ENCODE peak calls at places on chromosome 18, in eight cellular contexts. One of them, this sample, is unnamed.

GRCh38 chr18:49778826-49779465 is 34.4 kb downstream of the ACAA2 start:
- DNase-seq in Caki2: no peak
- DNase-seq in RKO: no peak
- DNase-seq in right cardiac atrium: no peak
- DNase-seq in GDM1: no peak
- DNase-seq in stimulated activated CD8-positive, alpha-beta memory T cell treated with anti-CD3 and anti-CD28 coated beads, Interleukin-15, amount 100 ng/mL, for 24 hours: no peak
- DNase-seq in T-helper 2 cell: no peak
- DNase-seq in H4: peak
- DNase-seq in this sample: no peak

GRCh38 chr18:58525517-58525916 is 103.4 kb downstream of the ALPK2 start:
- DNase-seq in Caki2: peak
- DNase-seq in RKO: peak
- DNase-seq in right cardiac atrium: no peak
- DNase-seq in GDM1: no peak
- DNase-seq in stimulated activated CD8-positive, alpha-beta memory T cell treated with anti-CD3 and anti-CD28 coated beads, Interleukin-15, amount 100 ng/mL, for 24 hours: no peak
- DNase-seq in T-helper 2 cell: peak
- DNase-seq in H4: peak
- DNase-seq in this sample: no peak

GRCh38 chr18:38980420-38980819 is 1414.8 kb upstream of the CELF4 start:
- DNase-seq in Caki2: no peak
- DNase-seq in RKO: no peak
- DNase-seq in right cardiac atrium: no peak
- DNase-seq in GDM1: no peak
- DNase-seq in stimulated activated CD8-positive, alpha-beta memory T cell treated with anti-CD3 and anti-CD28 coated beads, Interleukin-15, amount 100 ng/mL, for 24 hours: no peak
- DNase-seq in T-helper 2 cell: no peak
- DNase-seq in H4: no peak
- DNase-seq in this sample: no peak

GRCh38 chr18:76391746-76392145 is 103.3 kb downstream of the ZNF516 start:
- DNase-seq in Caki2: no peak
- DNase-seq in RKO: no peak
- DNase-seq in right cardiac atrium: no peak
- DNase-seq in GDM1: no peak
- DNase-seq in stimulated activated CD8-positive, alpha-beta memory T cell treated with anti-CD3 and anti-CD28 coated beads, Interleukin-15, amount 100 ng/mL, for 24 hours: no peak
- DNase-seq in T-helper 2 cell: no peak
- DNase-seq in H4: no peak
- DNase-seq in this sample: no peak

GRCh38 chr18:35337256-35337655 is 7.0 kb downstream of the ZNF24 start:
- DNase-seq in Caki2: no peak
- DNase-seq in RKO: no peak
- DNase-seq in right cardiac atrium: no peak
- DNase-seq in GDM1: no peak
- DNase-seq in stimulated activated CD8-positive, alpha-beta memory T cell treated with anti-CD3 and anti-CD28 coated beads, Interleukin-15, amount 100 ng/mL, for 24 hours: no peak
- DNase-seq in T-helper 2 cell: no peak
- DNase-seq in H4: no peak
- DNase-seq in this sample: no peak

GRCh38 chr18:23671564-23671963 is 8.9 kb upstream of the ANKRD29 start:
- DNase-seq in Caki2: no peak
- DNase-seq in RKO: no peak
- DNase-seq in right cardiac atrium: no peak
- DNase-seq in GDM1: no peak
- DNase-seq in stimulated activated CD8-positive, alpha-beta memory T cell treated with anti-CD3 and anti-CD28 coated beads, Interleukin-15, amount 100 ng/mL, for 24 hours: no peak
- DNase-seq in T-helper 2 cell: no peak
- DNase-seq in H4: no peak
- DNase-seq in this sample: no peak

GRCh38 chr18:35041752-35042379 is 653 bp downstream of the MAPRE2 start:
- DNase-seq in Caki2: peak
- DNase-seq in RKO: peak
- DNase-seq in right cardiac atrium: no peak
- DNase-seq in GDM1: no peak
- DNase-seq in stimulated activated CD8-positive, alpha-beta memory T cell treated with anti-CD3 and anti-CD28 coated beads, Interleukin-15, amount 100 ng/mL, for 24 hours: no peak
- DNase-seq in T-helper 2 cell: peak
- DNase-seq in H4: no peak
- DNase-seq in this sample: no peak

GRCh38 chr18:79367989-79368388 is 27.7 kb upstream of the NFATC1 start:
- DNase-seq in Caki2: no peak
- DNase-seq in RKO: no peak
- DNase-seq in right cardiac atrium: no peak
- DNase-seq in GDM1: no peak
- DNase-seq in stimulated activated CD8-positive, alpha-beta memory T cell treated with anti-CD3 and anti-CD28 coated beads, Interleukin-15, amount 100 ng/mL, for 24 hours: no peak
- DNase-seq in T-helper 2 cell: no peak
- DNase-seq in H4: no peak
- DNase-seq in this sample: no peak

GRCh38 chr18:38422216-38422615 is 856.6 kb upstream of the CELF4 start:
- DNase-seq in Caki2: no peak
- DNase-seq in RKO: no peak
- DNase-seq in right cardiac atrium: no peak
- DNase-seq in GDM1: no peak
- DNase-seq in stimulated activated CD8-positive, alpha-beta memory T cell treated with anti-CD3 and anti-CD28 coated beads, Interleukin-15, amount 100 ng/mL, for 24 hours: no peak
- DNase-seq in T-helper 2 cell: no peak
- DNase-seq in H4: no peak
- DNase-seq in this sample: no peak

GRCh38 chr18:48375150-48375790 is 33.9 kb downstream of the ZBTB7C start:
- DNase-seq in Caki2: no peak
- DNase-seq in RKO: no peak
- DNase-seq in right cardiac atrium: no peak
- DNase-seq in GDM1: peak
- DNase-seq in stimulated activated CD8-positive, alpha-beta memory T cell treated with anti-CD3 and anti-CD28 coated beads, Interleukin-15, amount 100 ng/mL, for 24 hours: no peak
- DNase-seq in T-helper 2 cell: no peak
- DNase-seq in H4: no peak
- DNase-seq in this sample: no peak

GRCh38 chr18:21398121-21398520 is 156.1 kb downstream of the GREB1L start:
- DNase-seq in Caki2: no peak
- DNase-seq in RKO: no peak
- DNase-seq in right cardiac atrium: no peak
- DNase-seq in GDM1: no peak
- DNase-seq in stimulated activated CD8-positive, alpha-beta memory T cell treated with anti-CD3 and anti-CD28 coated beads, Interleukin-15, amount 100 ng/mL, for 24 hours: no peak
- DNase-seq in T-helper 2 cell: no peak
- DNase-seq in H4: no peak
- DNase-seq in this sample: no peak

GRCh38 chr18:58862851-58863538 is 1.7 kb upstream of the ZNF532 start:
- DNase-seq in Caki2: peak
- DNase-seq in RKO: no peak
- DNase-seq in right cardiac atrium: peak
- DNase-seq in GDM1: no peak
- DNase-seq in stimulated activated CD8-positive, alpha-beta memory T cell treated with anti-CD3 and anti-CD28 coated beads, Interleukin-15, amount 100 ng/mL, for 24 hours: no peak
- DNase-seq in T-helper 2 cell: peak
- DNase-seq in H4: no peak
- DNase-seq in this sample: peak

GRCh38 chr18:13276530-13277520 is 58.3 kb downstream of the LDLRAD4 start:
- DNase-seq in Caki2: no peak
- DNase-seq in RKO: no peak
- DNase-seq in right cardiac atrium: no peak
- DNase-seq in GDM1: no peak
- DNase-seq in stimulated activated CD8-positive, alpha-beta memory T cell treated with anti-CD3 and anti-CD28 coated beads, Interleukin-15, amount 100 ng/mL, for 24 hours: no peak
- DNase-seq in T-helper 2 cell: peak
- DNase-seq in H4: no peak
- DNase-seq in this sample: no peak

GRCh38 chr18:48328473-48329205 is 80.5 kb downstream of the ZBTB7C start:
- DNase-seq in Caki2: peak
- DNase-seq in RKO: peak
- DNase-seq in right cardiac atrium: no peak
- DNase-seq in GDM1: no peak
- DNase-seq in stimulated activated CD8-positive, alpha-beta memory T cell treated with anti-CD3 and anti-CD28 coated beads, Interleukin-15, amount 100 ng/mL, for 24 hours: no peak
- DNase-seq in T-helper 2 cell: no peak
- DNase-seq in H4: peak
- DNase-seq in this sample: no peak

GRCh38 chr18:32610116-32610630 is 139.5 kb upstream of the GAREM1 start:
- DNase-seq in Caki2: peak
- DNase-seq in RKO: no peak
- DNase-seq in right cardiac atrium: no peak
- DNase-seq in GDM1: no peak
- DNase-seq in stimulated activated CD8-positive, alpha-beta memory T cell treated with anti-CD3 and anti-CD28 coated beads, Interleukin-15, amount 100 ng/mL, for 24 hours: no peak
- DNase-seq in T-helper 2 cell: no peak
- DNase-seq in H4: no peak
- DNase-seq in this sample: no peak

GRCh38 chr18:48151421-48152095 is 221.1 kb upstream of the SMAD2 start:
- DNase-seq in Caki2: peak
- DNase-seq in RKO: no peak
- DNase-seq in right cardiac atrium: no peak
- DNase-seq in GDM1: no peak
- DNase-seq in stimulated activated CD8-positive, alpha-beta memory T cell treated with anti-CD3 and anti-CD28 coated beads, Interleukin-15, amount 100 ng/mL, for 24 hours: no peak
- DNase-seq in T-helper 2 cell: no peak
- DNase-seq in H4: no peak
- DNase-seq in this sample: peak

GRCh38 chr18:56221195-56222065 is 417.0 kb downstream of the TXNL1 start:
- DNase-seq in Caki2: no peak
- DNase-seq in RKO: no peak
- DNase-seq in right cardiac atrium: no peak
- DNase-seq in GDM1: no peak
- DNase-seq in stimulated activated CD8-positive, alpha-beta memory T cell treated with anti-CD3 and anti-CD28 coated beads, Interleukin-15, amount 100 ng/mL, for 24 hours: no peak
- DNase-seq in T-helper 2 cell: no peak
- DNase-seq in H4: no peak
- DNase-seq in this sample: no peak

GRCh38 chr18:30406728-30407127 is 635.8 kb downstream of the DSC3 start:
- DNase-seq in Caki2: no peak
- DNase-seq in RKO: peak
- DNase-seq in right cardiac atrium: no peak
- DNase-seq in GDM1: no peak
- DNase-seq in stimulated activated CD8-positive, alpha-beta memory T cell treated with anti-CD3 and anti-CD28 coated beads, Interleukin-15, amount 100 ng/mL, for 24 hours: no peak
- DNase-seq in T-helper 2 cell: no peak
- DNase-seq in H4: no peak
- DNase-seq in this sample: no peak

GRCh38 chr18:12420831-12421421 is 13.2 kb downstream of the PRELID3A start:
- DNase-seq in Caki2: no peak
- DNase-seq in RKO: no peak
- DNase-seq in right cardiac atrium: peak
- DNase-seq in GDM1: no peak
- DNase-seq in stimulated activated CD8-positive, alpha-beta memory T cell treated with anti-CD3 and anti-CD28 coated beads, Interleukin-15, amount 100 ng/mL, for 24 hours: no peak
- DNase-seq in T-helper 2 cell: no peak
- DNase-seq in H4: no peak
- DNase-seq in this sample: no peak

GRCh38 chr18:73563345-73563744 is 584.3 kb downstream of the FBXO15 start:
- DNase-seq in Caki2: no peak
- DNase-seq in RKO: no peak
- DNase-seq in right cardiac atrium: no peak
- DNase-seq in GDM1: no peak
- DNase-seq in stimulated activated CD8-positive, alpha-beta memory T cell treated with anti-CD3 and anti-CD28 coated beads, Interleukin-15, amount 100 ng/mL, for 24 hours: no peak
- DNase-seq in T-helper 2 cell: no peak
- DNase-seq in H4: peak
- DNase-seq in this sample: no peak

GRCh38 chr18:67733094-67733493 is 216.6 kb upstream of the DSEL start:
- DNase-seq in Caki2: no peak
- DNase-seq in RKO: peak
- DNase-seq in right cardiac atrium: no peak
- DNase-seq in GDM1: no peak
- DNase-seq in stimulated activated CD8-positive, alpha-beta memory T cell treated with anti-CD3 and anti-CD28 coated beads, Interleukin-15, amount 100 ng/mL, for 24 hours: no peak
- DNase-seq in T-helper 2 cell: no peak
- DNase-seq in H4: no peak
- DNase-seq in this sample: no peak

GRCh38 chr18:51345848-51346391 is 148.4 kb upstream of the MEX3C start:
- DNase-seq in Caki2: no peak
- DNase-seq in RKO: no peak
- DNase-seq in right cardiac atrium: no peak
- DNase-seq in GDM1: no peak
- DNase-seq in stimulated activated CD8-positive, alpha-beta memory T cell treated with anti-CD3 and anti-CD28 coated beads, Interleukin-15, amount 100 ng/mL, for 24 hours: no peak
- DNase-seq in T-helper 2 cell: no peak
- DNase-seq in H4: no peak
- DNase-seq in this sample: no peak

GRCh38 chr18:68915066-68915465 is 117.2 kb downstream of the CCDC102B start:
- DNase-seq in Caki2: no peak
- DNase-seq in RKO: no peak
- DNase-seq in right cardiac atrium: no peak
- DNase-seq in GDM1: no peak
- DNase-seq in stimulated activated CD8-positive, alpha-beta memory T cell treated with anti-CD3 and anti-CD28 coated beads, Interleukin-15, amount 100 ng/mL, for 24 hours: no peak
- DNase-seq in T-helper 2 cell: no peak
- DNase-seq in H4: no peak
- DNase-seq in this sample: no peak

GRCh38 chr18:21315741-21316187 is 73.7 kb downstream of the GREB1L start:
- DNase-seq in Caki2: peak
- DNase-seq in RKO: no peak
- DNase-seq in right cardiac atrium: no peak
- DNase-seq in GDM1: no peak
- DNase-seq in stimulated activated CD8-positive, alpha-beta memory T cell treated with anti-CD3 and anti-CD28 coated beads, Interleukin-15, amount 100 ng/mL, for 24 hours: no peak
- DNase-seq in T-helper 2 cell: no peak
- DNase-seq in H4: no peak
- DNase-seq in this sample: peak

GRCh38 chr18:43141208-43141607 is 25.7 kb upstream of the RIT2 start:
- DNase-seq in Caki2: no peak
- DNase-seq in RKO: no peak
- DNase-seq in right cardiac atrium: no peak
- DNase-seq in GDM1: no peak
- DNase-seq in stimulated activated CD8-positive, alpha-beta memory T cell treated with anti-CD3 and anti-CD28 coated beads, Interleukin-15, amount 100 ng/mL, for 24 hours: no peak
- DNase-seq in T-helper 2 cell: no peak
- DNase-seq in H4: no peak
- DNase-seq in this sample: no peak

GRCh38 chr18:48871391-48872166 is 79.2 kb downstream of the SMAD7 start:
- DNase-seq in Caki2: no peak
- DNase-seq in RKO: no peak
- DNase-seq in right cardiac atrium: peak
- DNase-seq in GDM1: no peak
- DNase-seq in stimulated activated CD8-positive, alpha-beta memory T cell treated with anti-CD3 and anti-CD28 coated beads, Interleukin-15, amount 100 ng/mL, for 24 hours: no peak
- DNase-seq in T-helper 2 cell: no peak
- DNase-seq in H4: no peak
- DNase-seq in this sample: no peak

GRCh38 chr18:7273301-7273911 is 42.5 kb downstream of the LRRC30 start:
- DNase-seq in Caki2: no peak
- DNase-seq in RKO: peak
- DNase-seq in right cardiac atrium: peak
- DNase-seq in GDM1: peak
- DNase-seq in stimulated activated CD8-positive, alpha-beta memory T cell treated with anti-CD3 and anti-CD28 coated beads, Interleukin-15, amount 100 ng/mL, for 24 hours: no peak
- DNase-seq in T-helper 2 cell: no peak
- DNase-seq in H4: peak
- DNase-seq in this sample: no peak

GRCh38 chr18:11259421-11259820 is 110.1 kb upstream of the PIEZO2 start:
- DNase-seq in Caki2: no peak
- DNase-seq in RKO: no peak
- DNase-seq in right cardiac atrium: peak
- DNase-seq in GDM1: no peak
- DNase-seq in stimulated activated CD8-positive, alpha-beta memory T cell treated with anti-CD3 and anti-CD28 coated beads, Interleukin-15, amount 100 ng/mL, for 24 hours: no peak
- DNase-seq in T-helper 2 cell: no peak
- DNase-seq in H4: no peak
- DNase-seq in this sample: no peak

GRCh38 chr18:58502628-58503027 is 126.3 kb downstream of the ALPK2 start:
- DNase-seq in Caki2: no peak
- DNase-seq in RKO: no peak
- DNase-seq in right cardiac atrium: no peak
- DNase-seq in GDM1: no peak
- DNase-seq in stimulated activated CD8-positive, alpha-beta memory T cell treated with anti-CD3 and anti-CD28 coated beads, Interleukin-15, amount 100 ng/mL, for 24 hours: no peak
- DNase-seq in T-helper 2 cell: no peak
- DNase-seq in H4: no peak
- DNase-seq in this sample: no peak

GRCh38 chr18:59446012-59446411 is 86.9 kb upstream of the LMAN1 start:
- DNase-seq in Caki2: no peak
- DNase-seq in RKO: peak
- DNase-seq in right cardiac atrium: no peak
- DNase-seq in GDM1: no peak
- DNase-seq in stimulated activated CD8-positive, alpha-beta memory T cell treated with anti-CD3 and anti-CD28 coated beads, Interleukin-15, amount 100 ng/mL, for 24 hours: no peak
- DNase-seq in T-helper 2 cell: no peak
- DNase-seq in H4: no peak
- DNase-seq in this sample: peak

GRCh38 chr18:42274488-42275137 is 319.6 kb downstream of the PIK3C3 start:
- DNase-seq in Caki2: no peak
- DNase-seq in RKO: peak
- DNase-seq in right cardiac atrium: no peak
- DNase-seq in GDM1: no peak
- DNase-seq in stimulated activated CD8-positive, alpha-beta memory T cell treated with anti-CD3 and anti-CD28 coated beads, Interleukin-15, amount 100 ng/mL, for 24 hours: no peak
- DNase-seq in T-helper 2 cell: peak
- DNase-seq in H4: no peak
- DNase-seq in this sample: no peak

GRCh38 chr18:22952525-22952924 is 19.4 kb downstream of the RBBP8 start:
- DNase-seq in Caki2: no peak
- DNase-seq in RKO: no peak
- DNase-seq in right cardiac atrium: no peak
- DNase-seq in GDM1: no peak
- DNase-seq in stimulated activated CD8-positive, alpha-beta memory T cell treated with anti-CD3 and anti-CD28 coated beads, Interleukin-15, amount 100 ng/mL, for 24 hours: no peak
- DNase-seq in T-helper 2 cell: no peak
- DNase-seq in H4: no peak
- DNase-seq in this sample: no peak

GRCh38 chr18:60984496-60984895 is 348.7 kb upstream of the CDH20 start:
- DNase-seq in Caki2: peak
- DNase-seq in RKO: no peak
- DNase-seq in right cardiac atrium: no peak
- DNase-seq in GDM1: no peak
- DNase-seq in stimulated activated CD8-positive, alpha-beta memory T cell treated with anti-CD3 and anti-CD28 coated beads, Interleukin-15, amount 100 ng/mL, for 24 hours: no peak
- DNase-seq in T-helper 2 cell: no peak
- DNase-seq in H4: peak
- DNase-seq in this sample: no peak

GRCh38 chr18:13112982-13113381 is 105.6 kb upstream of the LDLRAD4 start:
- DNase-seq in Caki2: no peak
- DNase-seq in RKO: peak
- DNase-seq in right cardiac atrium: peak
- DNase-seq in GDM1: no peak
- DNase-seq in stimulated activated CD8-positive, alpha-beta memory T cell treated with anti-CD3 and anti-CD28 coated beads, Interleukin-15, amount 100 ng/mL, for 24 hours: no peak
- DNase-seq in T-helper 2 cell: no peak
- DNase-seq in H4: peak
- DNase-seq in this sample: peak